ENCODE peak calls at places on chromosome 12, in five cellular contexts. B, X, Q, M and Y are unnamed samples.

GRCh38 chr12:72293701-72294100 is 21.5 kb downstream of the TRHDE start:
- DNase-seq in M (no peak), B (no peak), Q (no peak), X (no peak), Y (no peak)

GRCh38 chr12:106127289-106128126 is 11.2 kb downstream of the NUAK1 start:
- DNase-seq in B (no peak), Q (no peak), X (no peak), M (no peak), Y (no peak)

GRCh38 chr12:79706156-79706555 is 15.4 kb upstream of the PAWR start:
- DNase-seq in X (no peak), B (no peak), M (no peak), Q (no peak), Y (no peak)

GRCh38 chr12:54370218-54370730 is 6.0 kb upstream of the GPR84 start:
- DNase-seq in M (peak), B (peak), X (no peak), Q (peak), Y (peak)

GRCh38 chr12:219891-220352 is 6.0 kb upstream of the SLC6A12 start:
- DNase-seq in Q (peak), B (peak), M (no peak), X (no peak), Y (peak)

GRCh38 chr12:62785941-62786559 is 148.9 kb downstream of the PPM1H start:
- DNase-seq in B (peak), Q (no peak), X (peak), M (peak), Y (peak)

GRCh38 chr12:30537228-30537627 is 158.4 kb downstream of the IPO8 start:
- DNase-seq in X (no peak), Q (no peak), M (no peak), B (no peak), Y (no peak)

GRCh38 chr12:65758401-65758800 is 65.9 kb upstream of the HMGA2 start:
- DNase-seq in B (no peak), X (no peak), Q (no peak), M (no peak), Y (no peak)

GRCh38 chr12:50545783-50546182 is 41.0 kb downstream of the DIP2B start:
- DNase-seq in B (no peak), M (no peak), Q (no peak), X (no peak), Y (no peak)

GRCh38 chr12:51270847-51271518 is 768 bp upstream of the SMAGP start:
- DNase-seq in B (peak), Q (no peak), M (no peak), X (no peak), Y (no peak)

GRCh38 chr12:14567311-14568195 is at the start of gene PLBD1:
- DNase-seq in Q (peak), X (no peak), M (peak), B (peak), Y (peak)

GRCh38 chr12:11795910-11796459 is 146.5 kb downstream of the ETV6 start:
- DNase-seq in Q (no peak), X (no peak), M (no peak), B (peak), Y (no peak)

GRCh38 chr12:110622582-110622981 is 8.7 kb downstream of the TCTN1 start:
- DNase-seq in X (no peak), B (no peak), M (no peak), Q (no peak), Y (no peak)

GRCh38 chr12:26798013-26798412 is 35.0 kb downstream of the ITPR2 start:
- DNase-seq in Q (no peak), B (no peak), M (no peak), X (no peak), Y (no peak)

GRCh38 chr12:40058721-40059190 is 47.1 kb downstream of the SLC2A13 start:
- DNase-seq in M (no peak), Q (no peak), B (peak), X (no peak), Y (no peak)

GRCh38 chr12:19496249-19497208 is 57.2 kb downstream of the AEBP2 start:
- DNase-seq in B (no peak), M (no peak), Q (no peak), X (no peak), Y (no peak)

GRCh38 chr12:50776749-50777728 is 13.1 kb downstream of the ATF1 start:
- DNase-seq in M (no peak), X (no peak), B (no peak), Q (no peak), Y (no peak)

GRCh38 chr12:27572486-27573255 is 48.7 kb downstream of the PPFIBP1 start:
- DNase-seq in M (no peak), Q (no peak), X (no peak), B (no peak), Y (no peak)

GRCh38 chr12:1851126-1851791 is 30.9 kb downstream of the LRTM2 start:
- DNase-seq in B (no peak), X (no peak), Q (no peak), M (no peak), Y (no peak)

GRCh38 chr12:126936181-126936851 is 1330.7 kb upstream of the TMEM132C start:
- DNase-seq in B (peak), X (no peak), M (no peak), Q (no peak), Y (peak)

GRCh38 chr12:70692681-70693288 is 55.6 kb upstream of the PTPRB start:
- DNase-seq in B (no peak), Q (no peak), M (no peak), X (no peak), Y (no peak)

GRCh38 chr12:42725839-42726238 is 136.3 kb upstream of the PRICKLE1 start:
- DNase-seq in M (no peak), Q (no peak), X (no peak), B (no peak), Y (no peak)

GRCh38 chr12:6370994-6371754 is 4.2 kb downstream of the SCNN1A start:
- DNase-seq in X (no peak), Q (peak), M (peak), B (peak), Y (no peak)

GRCh38 chr12:116687888-116688287 is 50.0 kb downstream of the SPRING1 start:
- DNase-seq in X (no peak), B (peak), M (peak), Q (peak), Y (peak)

GRCh38 chr12:95790025-95790911 is at the start of gene NTN4:
- DNase-seq in M (peak), Q (peak), X (no peak), B (peak), Y (peak)

GRCh38 chr12:68445836-68446235 is 113.7 kb upstream of the MDM1 start:
- DNase-seq in B (no peak), Q (no peak), M (no peak), X (no peak), Y (no peak)

GRCh38 chr12:124616394-124617343 is 49.3 kb upstream of the NCOR2 start:
- DNase-seq in B (no peak), X (no peak), M (no peak), Q (no peak), Y (no peak)

GRCh38 chr12:54378791-54379400 is 5.6 kb downstream of the ZNF385A start:
- DNase-seq in M (peak), X (no peak), Q (peak), B (peak), Y (peak)

GRCh38 chr12:10268037-10268436 is 39.6 kb upstream of the KLRD1 start:
- DNase-seq in M (no peak), Q (no peak), X (no peak), B (no peak), Y (no peak)

GRCh38 chr12:103881261-103881660 is 40.2 kb upstream of the NT5DC3 start:
- DNase-seq in B (no peak), M (no peak), Q (no peak), X (no peak), Y (no peak)

DNA sequence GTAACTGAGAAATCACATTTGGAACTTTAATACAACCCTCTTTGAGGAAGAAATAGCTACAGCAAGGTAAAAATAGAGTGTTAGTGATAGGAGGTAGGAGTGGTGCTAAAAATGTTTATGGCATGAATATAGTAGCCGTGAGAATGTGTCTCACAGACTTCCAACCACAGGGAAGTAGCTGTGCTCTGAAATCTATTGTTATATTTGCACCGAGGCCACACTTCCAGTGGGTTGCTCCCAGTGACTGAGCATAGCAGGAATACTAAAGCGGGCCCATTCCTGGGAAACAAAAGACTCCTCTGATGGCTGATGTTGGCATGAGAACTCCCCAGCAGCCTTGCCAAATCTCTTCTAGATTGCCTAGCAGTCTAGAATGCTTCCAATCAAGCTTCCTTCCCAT is 174.1 kb upstream of the PLXNC1 start:
- DNase-seq in M (no peak), X (no peak), B (no peak), Q (no peak), Y (no peak)
- H3K27ac ChIP-seq in M (no peak), X (peak), B (no peak), Q (no peak), Y (no peak)

DNA sequence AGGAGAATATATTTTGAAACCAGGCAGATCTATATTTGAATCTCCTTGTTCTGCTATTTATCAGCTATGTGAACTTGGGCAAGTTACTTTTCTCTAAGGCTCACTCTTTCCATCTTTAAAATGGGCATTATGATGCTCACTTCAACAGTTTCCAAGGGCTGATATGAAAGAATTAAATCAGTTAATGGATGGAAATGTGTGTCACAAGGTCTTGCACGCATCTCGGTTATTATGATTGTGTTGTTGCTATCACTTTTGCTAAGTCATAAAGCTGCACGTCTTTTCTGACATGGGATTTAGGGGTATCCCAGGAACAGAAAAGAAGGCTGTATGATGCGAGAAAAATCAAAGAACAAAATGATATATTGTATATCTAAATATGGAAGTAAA is 721.5 kb upstream of the TBX3 start:
- DNase-seq in B (no peak), M (no peak), Q (no peak), X (no peak), Y (no peak)
- H3K27ac ChIP-seq in B (no peak), M (no peak), Q (no peak), X (peak), Y (no peak)

DNA sequence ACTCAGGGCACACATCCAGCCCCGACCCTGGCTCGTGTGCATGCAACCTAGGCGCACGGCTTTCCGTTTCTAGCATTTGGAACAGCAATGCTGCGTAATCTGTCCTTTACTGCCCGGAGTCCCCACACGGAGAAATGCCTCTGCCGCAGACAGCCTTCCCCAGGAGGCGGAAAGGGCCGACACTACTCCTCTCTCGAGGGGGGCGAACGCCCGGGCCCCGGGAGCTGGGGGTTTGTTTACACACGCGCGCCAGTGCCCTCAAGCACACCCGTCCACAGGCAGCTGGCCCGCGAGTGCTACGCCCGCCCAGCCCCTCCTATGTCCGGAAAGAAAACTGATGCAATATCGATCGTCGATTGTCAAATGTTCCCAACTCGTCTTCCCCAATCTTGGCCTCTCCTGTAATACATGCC is 849 bp downstream of the SLC38A2 start:
- DNase-seq in M (peak), X (peak), Q (peak), B (peak), Y (peak)
- H3K27ac ChIP-seq in M (peak), X (peak), Q (peak), B (peak), Y (peak)

GRCh38 chr12:131737485-131737827 is 26.6 kb downstream of the SFSWAP start:
- DNase-seq in M (no peak), X (no peak), B (no peak), Q (no peak), Y (no peak)
- H3K27ac ChIP-seq in M (peak), X (no peak), B (no peak), Q (peak), Y (no peak)

GRCh38 chr12:57146925-57147640 is at the start of gene LRP1-AS:
- DNase-seq in X (no peak), B (no peak), Q (no peak), M (no peak), Y (no peak)
- H3K27ac ChIP-seq in X (peak), B (peak), Q (peak), M (peak), Y (peak)

DNA sequence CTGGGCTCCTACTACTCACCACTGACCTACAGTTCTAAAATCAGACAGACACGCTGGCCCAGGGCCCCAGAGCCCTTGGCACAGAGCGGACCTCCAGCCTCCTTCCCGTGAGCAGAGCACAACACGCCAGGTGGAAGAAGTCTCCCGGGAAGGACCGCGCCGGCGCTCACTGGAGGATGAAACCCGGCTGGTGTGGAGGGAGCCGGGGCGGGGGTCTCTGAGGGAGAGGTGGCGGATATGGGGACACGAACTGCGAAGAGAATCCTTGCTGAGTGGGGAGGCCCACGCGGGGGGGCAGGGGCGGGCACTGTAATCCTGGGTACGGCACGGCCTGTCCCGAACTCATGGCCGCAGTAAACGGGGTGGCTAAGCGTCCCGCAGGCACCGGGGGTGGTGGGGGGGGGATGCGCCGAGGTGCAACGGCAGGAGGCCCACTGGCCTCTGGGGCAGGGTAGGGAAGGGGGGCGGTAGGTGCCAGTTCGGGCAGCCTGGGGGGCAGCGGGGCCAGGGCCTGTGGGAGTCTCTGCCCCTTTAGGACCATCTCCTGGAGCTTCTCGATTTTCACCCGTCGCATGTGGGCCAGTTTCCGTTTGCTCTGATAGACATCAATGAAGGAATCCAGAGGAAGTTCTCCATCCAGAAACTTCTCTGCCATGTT is 28.8 kb downstream of the VPS37B start:
- DNase-seq in B (no peak), M (no peak), X (no peak), Q (no peak), Y (no peak)
- H3K27ac ChIP-seq in B (peak), M (peak), X (no peak), Q (peak), Y (peak)

GRCh38 chr12:32445356-32445755 is 46.0 kb downstream of the FGD4 start:
- DNase-seq in M (no peak), Q (no peak), B (no peak), X (no peak), Y (no peak)
- H3K27ac ChIP-seq in M (no peak), Q (no peak), B (no peak), X (no peak), Y (no peak)

GRCh38 chr12:48512855-48513254 is 12.6 kb upstream of the OR8S1 start:
- DNase-seq in X (no peak), B (no peak), M (no peak), Q (no peak), Y (no peak)
- H3K27ac ChIP-seq in X (no peak), B (no peak), M (no peak), Q (no peak), Y (no peak)

GRCh38 chr12:3213768-3214167 is 136.6 kb downstream of the TSPAN9 start:
- DNase-seq in X (no peak), Q (no peak), B (no peak), M (no peak), Y (no peak)
- H3K27ac ChIP-seq in X (no peak), Q (no peak), B (no peak), M (no peak), Y (no peak)

DNA sequence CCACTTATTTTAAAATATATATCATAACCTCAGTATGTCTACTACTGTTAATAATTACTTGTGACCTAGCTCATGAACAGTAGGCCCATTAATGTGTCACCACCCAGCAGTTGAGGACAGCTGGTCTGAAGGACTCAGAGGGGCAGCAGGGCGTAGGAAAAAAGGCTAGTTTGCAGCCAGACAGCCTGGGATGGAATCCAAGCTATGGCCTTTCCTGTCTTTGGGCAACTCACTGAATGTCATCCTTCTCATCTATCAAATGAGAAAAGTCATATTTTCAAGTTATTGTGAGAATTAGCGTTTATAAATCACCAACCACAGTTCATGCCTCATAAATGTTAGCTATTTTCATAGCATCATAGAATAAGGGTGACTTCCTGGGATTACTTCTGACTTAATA is 12.3 kb downstream of the DENND5B start:
- DNase-seq in M (no peak), X (no peak), Q (no peak), B (no peak), Y (no peak)
- H3K27ac ChIP-seq in M (no peak), X (no peak), Q (no peak), B (peak), Y (no peak)